ENCODE peak calls at places on chromosomes 13 and 19, in four cellular contexts. One of them, this sample, is unnamed.
A peak's percentile ranks its signal among the peaks of the same experiment; 100 is the strongest.

GRCh38 chr19:51784922-51785690 is 9.9 kb upstream of the FPR3 start:
- DNase-seq in left ventricle myocardium inferior: peak; percentile 63
- DNase-seq in colonic mucosa: peak; percentile 49
- DNase-seq in esophagus muscularis mucosa: peak; percentile 96
- DNase-seq in this sample: peak; percentile 50

GRCh38 chr19:15935167-15935702 is 906 bp upstream of the CYP4F11 start:
- DNase-seq in left ventricle myocardium inferior: no peak
- DNase-seq in colonic mucosa: no peak
- DNase-seq in esophagus muscularis mucosa: peak; percentile 91
- DNase-seq in this sample: peak; percentile 13

GRCh38 chr13:33764716-33765115 is 53.2 kb upstream of the RFC3 start:
- DNase-seq in left ventricle myocardium inferior: no peak
- DNase-seq in colonic mucosa: no peak
- DNase-seq in esophagus muscularis mucosa: no peak
- DNase-seq in this sample: peak; percentile 9

GRCh38 chr19:53942001-53942786 is 20.5 kb upstream of the CACNG8 start:
- DNase-seq in left ventricle myocardium inferior: no peak
- DNase-seq in colonic mucosa: no peak
- DNase-seq in esophagus muscularis mucosa: no peak
- DNase-seq in this sample: no peak

GRCh38 chr19:5466814-5467291 is 11.6 kb downstream of the ZNRF4 start:
- DNase-seq in left ventricle myocardium inferior: peak; percentile 49
- DNase-seq in colonic mucosa: no peak
- DNase-seq in esophagus muscularis mucosa: no peak
- DNase-seq in this sample: no peak

GRCh38 chr19:16402076-16402475 is 69.7 kb downstream of the EPS15L1 start:
- DNase-seq in left ventricle myocardium inferior: no peak
- DNase-seq in colonic mucosa: no peak
- DNase-seq in esophagus muscularis mucosa: no peak
- DNase-seq in this sample: no peak

GRCh38 chr19:17454579-17454978 is 6.1 kb upstream of the TMEM221 start:
- DNase-seq in left ventricle myocardium inferior: no peak
- DNase-seq in colonic mucosa: no peak
- DNase-seq in esophagus muscularis mucosa: no peak
- DNase-seq in this sample: no peak

GRCh38 chr19:3167533-3168272 is 10.9 kb upstream of the S1PR4 start:
- DNase-seq in left ventricle myocardium inferior: no peak
- DNase-seq in colonic mucosa: no peak
- DNase-seq in esophagus muscularis mucosa: no peak
- DNase-seq in this sample: no peak

GRCh38 chr13:46492946-46493345 is 60.0 kb upstream of the LRCH1 start:
- DNase-seq in left ventricle myocardium inferior: no peak
- DNase-seq in colonic mucosa: no peak
- DNase-seq in esophagus muscularis mucosa: no peak
- DNase-seq in this sample: no peak

GRCh38 chr13:98315466-98315865 is 138.4 kb upstream of the RNF113B start:
- DNase-seq in left ventricle myocardium inferior: no peak
- DNase-seq in colonic mucosa: no peak
- DNase-seq in esophagus muscularis mucosa: no peak
- DNase-seq in this sample: no peak

GRCh38 chr13:61113140-61113658 is 302.4 kb downstream of the PCDH20 start:
- DNase-seq in left ventricle myocardium inferior: no peak
- DNase-seq in colonic mucosa: no peak
- DNase-seq in esophagus muscularis mucosa: no peak
- DNase-seq in this sample: no peak
- H3K4me1 ChIP-seq in left ventricle myocardium inferior: no peaks in the 10 kb centered on the region
- H3K4me1 ChIP-seq in colonic mucosa: no peaks in the 10 kb centered on the region
- H3K4me1 ChIP-seq in esophagus muscularis mucosa: no peaks in the 10 kb centered on the region
- H3K4me1 ChIP-seq in this sample: no peaks in the 10 kb centered on the region

GRCh38 chr19:10027158-10027997 is 14.1 kb downstream of the RDH8 start:
- DNase-seq in left ventricle myocardium inferior: peak; percentile 97
- DNase-seq in colonic mucosa: peak; percentile 96
- DNase-seq in esophagus muscularis mucosa: peak; percentile 98
- DNase-seq in this sample: peak; percentile 97
- TF ChIP-seq CTCF in left ventricle myocardium inferior: peak; percentile 96
- TF ChIP-seq CTCF in colonic mucosa: peak; percentile 90
- TF ChIP-seq CTCF in esophagus muscularis mucosa: peak; percentile 93
- TF ChIP-seq CTCF in this sample: peak; percentile 93

GRCh38 chr19:43760941-43761340 is 6.2 kb upstream of the SMG9 start:
- DNase-seq in left ventricle myocardium inferior: no peak
- DNase-seq in colonic mucosa: no peak
- DNase-seq in esophagus muscularis mucosa: no peak
- DNase-seq in this sample: no peak
- H3K4me1 ChIP-seq in left ventricle myocardium inferior: peaks cover under 1% of the 10 kb centered on the region
- H3K4me1 ChIP-seq in colonic mucosa: peaks cover 13% of the 10 kb centered on the region
- H3K4me1 ChIP-seq in esophagus muscularis mucosa: peaks cover 24% of the 10 kb centered on the region
- H3K4me1 ChIP-seq in this sample: peaks cover 51% of the 10 kb centered on the region

DNA sequence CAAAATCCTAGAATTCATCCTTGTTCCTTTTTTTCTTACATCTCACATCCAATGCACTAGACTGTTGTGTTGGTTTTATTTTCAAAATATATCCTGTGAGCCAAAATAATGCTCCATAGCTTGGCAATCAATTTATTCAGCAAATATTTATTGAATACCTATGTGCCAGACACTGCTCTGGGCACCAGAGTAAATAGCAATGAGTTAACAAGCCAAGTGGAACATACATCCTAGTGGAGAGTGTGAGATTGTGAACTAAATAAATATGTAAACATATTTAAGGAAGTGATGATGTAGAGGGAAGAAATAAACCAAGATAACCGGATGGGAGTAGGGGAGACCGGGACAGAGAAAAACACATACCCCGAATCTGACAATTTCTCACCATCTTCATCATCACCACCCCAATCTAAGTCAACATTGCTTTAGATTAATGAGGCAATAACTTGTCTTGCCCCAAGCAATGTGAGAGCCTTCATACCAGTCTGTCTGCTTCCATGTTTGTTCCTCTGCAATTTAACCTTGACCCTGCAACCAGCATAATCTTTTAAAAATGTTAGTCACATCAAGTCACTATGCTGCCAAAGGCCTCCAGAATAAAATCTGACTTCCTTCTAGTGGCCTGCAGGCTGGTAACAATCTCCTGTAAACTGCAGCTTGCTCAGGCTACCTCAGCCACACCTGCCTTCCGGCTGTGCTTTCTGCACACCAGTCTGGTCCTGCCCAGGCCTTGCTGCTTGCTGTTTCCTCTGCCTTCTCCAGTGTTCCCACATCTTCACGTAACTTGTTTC is 199.2 kb downstream of the DLEU7 start:
- DNase-seq in left ventricle myocardium inferior: no peak
- DNase-seq in colonic mucosa: peak; percentile 28
- DNase-seq in esophagus muscularis mucosa: no peak
- DNase-seq in this sample: no peak
- TF ChIP-seq CTCF in left ventricle myocardium inferior: no peak
- TF ChIP-seq CTCF in colonic mucosa: no peak
- TF ChIP-seq CTCF in esophagus muscularis mucosa: no peak
- TF ChIP-seq CTCF in this sample: no peak

DNA sequence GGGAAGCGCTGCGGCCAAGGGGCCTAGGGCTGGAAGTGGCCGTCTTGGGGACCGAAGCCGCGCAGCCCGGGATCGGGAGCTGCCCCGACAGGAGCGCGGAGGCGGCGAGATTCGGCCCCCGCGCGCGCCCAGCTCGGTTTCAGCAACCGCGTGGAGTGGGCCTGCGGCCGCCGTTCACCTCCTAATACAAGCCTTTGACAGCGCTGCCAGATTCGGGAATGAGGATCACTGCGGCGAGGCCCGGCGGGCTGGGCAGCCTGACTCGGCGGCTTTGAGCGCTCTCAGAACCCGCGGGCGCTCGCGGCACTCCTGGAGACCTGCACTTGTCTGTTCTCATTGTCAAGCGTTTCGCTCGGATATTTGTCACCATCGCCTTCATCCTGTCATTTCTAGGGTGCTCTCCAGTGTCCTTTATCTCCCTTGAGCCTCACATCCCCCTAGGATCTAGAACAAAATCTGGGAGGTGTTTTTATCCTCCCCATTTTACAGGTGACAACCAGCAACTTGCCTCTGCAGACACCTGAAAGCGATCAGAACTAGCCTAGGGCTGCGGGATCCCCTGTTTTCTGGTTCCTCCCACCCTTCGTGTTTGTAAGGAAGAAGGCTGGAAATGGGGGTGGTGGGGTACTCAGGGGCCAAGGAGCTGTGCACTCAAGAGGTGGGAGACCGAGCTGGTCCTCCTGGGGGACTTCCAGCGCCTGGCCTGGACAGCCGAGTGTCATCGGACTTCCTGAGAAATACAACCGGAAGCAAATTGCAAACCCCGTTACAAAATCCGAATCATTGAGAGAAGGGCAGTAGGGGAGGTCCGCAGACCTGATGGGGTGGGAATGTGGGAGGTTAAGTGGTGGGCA is 1.5 kb upstream of the CDX2 start:
- DNase-seq in left ventricle myocardium inferior: no peak
- DNase-seq in colonic mucosa: no peak
- DNase-seq in esophagus muscularis mucosa: no peak
- DNase-seq in this sample: no peak
- H3K4me1 ChIP-seq in left ventricle myocardium inferior: peaks cover 32% of the 10 kb centered on the region
- H3K4me1 ChIP-seq in colonic mucosa: no peaks in the 10 kb centered on the region
- H3K4me1 ChIP-seq in esophagus muscularis mucosa: peaks cover 30% of the 10 kb centered on the region
- H3K4me1 ChIP-seq in this sample: peaks cover 4% of the 10 kb centered on the region

DNA sequence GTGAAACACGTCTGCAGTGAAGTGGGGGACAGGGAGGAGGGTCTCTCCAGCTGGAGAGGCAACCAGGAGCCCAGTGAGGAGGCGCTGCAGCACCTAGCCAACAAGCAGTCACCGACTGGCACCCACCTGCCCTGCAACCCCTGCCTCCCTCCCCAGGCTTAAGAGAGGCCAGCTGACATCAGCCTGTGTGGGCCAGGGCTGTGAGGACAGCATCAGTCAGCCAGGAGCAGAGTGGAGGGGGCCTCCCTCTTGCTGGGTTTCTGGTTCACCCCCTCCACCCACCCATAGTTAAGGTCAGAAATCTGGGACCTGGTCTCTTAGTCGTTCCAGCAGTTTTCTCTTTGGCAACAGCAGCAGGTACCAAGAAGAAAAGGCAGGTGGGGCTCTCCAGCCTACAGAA is 25.5 kb upstream of the CCNP start:
- DNase-seq in left ventricle myocardium inferior: no peak
- DNase-seq in colonic mucosa: no peak
- DNase-seq in esophagus muscularis mucosa: no peak
- DNase-seq in this sample: no peak
- TF ChIP-seq CTCF in left ventricle myocardium inferior: no peak
- TF ChIP-seq CTCF in colonic mucosa: no peak
- TF ChIP-seq CTCF in esophagus muscularis mucosa: no peak
- TF ChIP-seq CTCF in this sample: no peak